ENCODE peak calls at places on chromosomes 3 and 15, in four cellular contexts. A is transverse colon, N is HepG2, E is K562. J is an unnamed sample.

GRCh38 chr3:32910954-32911353 is 40.5 kb upstream of the CCR4 start:
- DNase-seq in A (no peak), N (no peak), E (no peak), J (no peak)

GRCh38 chr3:29324180-29324651 is 43.3 kb downstream of the RBMS3 start:
- DNase-seq in A (peak), N (no peak), E (no peak), J (peak)

GRCh38 chr3:11629716-11630115 is 14.0 kb downstream of the VGLL4 start:
- DNase-seq in A (no peak), N (no peak), E (no peak), J (no peak)

GRCh38 chr3:122085666-122086065 is 30.5 kb downstream of the CD86 start:
- DNase-seq in A (no peak), N (no peak), E (no peak), J (no peak)

GRCh38 chr15:99431661-99432091 is 134.1 kb upstream of the MEF2A start:
- DNase-seq in A (peak), N (no peak), E (no peak), J (no peak)

GRCh38 chr3:19029837-19030835 is 118.2 kb upstream of the KCNH8 start:
- DNase-seq in A (no peak), N (no peak), E (no peak), J (no peak)

GRCh38 chr3:58586776-58587192 is 9.6 kb upstream of the FAM107A start:
- DNase-seq in A (no peak), N (no peak), E (no peak), J (no peak)

GRCh38 chr3:125266976-125267375 is 54.4 kb upstream of the SLC12A8 start:
- DNase-seq in A (no peak), N (no peak), E (no peak), J (no peak)

GRCh38 chr3:179809639-179810038 is 156.8 kb downstream of the USP13 start:
- DNase-seq in A (no peak), N (no peak), E (no peak), J (no peak)

GRCh38 chr15:69225355-69226027 is 65.1 kb downstream of the GLCE start:
- DNase-seq in A (no peak), N (peak), E (no peak), J (no peak)

GRCh38 chr3:14514323-14514720 is 25.8 kb downstream of the GRIP2 start:
- DNase-seq in A (no peak), N (no peak), E (no peak), J (no peak)

GRCh38 chr15:58241872-58242271 is 103.7 kb downstream of the AQP9 start:
- DNase-seq in A (no peak), N (no peak), E (no peak), J (no peak)

GRCh38 chr15:79339588-79340314 is 28.8 kb downstream of the TMED3 start:
- DNase-seq in A (no peak), N (peak), E (peak), J (no peak)

GRCh38 chr3:169699536-169700050 is 36.1 kb upstream of the MECOM start:
- DNase-seq in A (no peak), N (peak), E (no peak), J (no peak)

GRCh38 chr15:92074646-92075045 is 221.1 kb downstream of the SLCO3A1 start:
- DNase-seq in A (no peak), N (no peak), E (no peak), J (no peak)

GRCh38 chr3:95911767-95912166 is 902.6 kb upstream of the EPHA6 start:
- DNase-seq in A (no peak), N (no peak), E (no peak), J (no peak)

GRCh38 chr15:77983091-77983707 is 94.3 kb downstream of the TBC1D2B start:
- DNase-seq in A (no peak), N (peak), E (no peak), J (no peak)

GRCh38 chr3:12964713-12965612 is 108.3 kb downstream of the IQSEC1 start:
- DNase-seq in A (no peak), N (peak), E (no peak), J (no peak)

GRCh38 chr15:57356636-57357035 is 19.7 kb upstream of the CGNL1 start:
- DNase-seq in A (no peak), N (peak), E (no peak), J (no peak)

GRCh38 chr3:194075802-194076460 is 60.0 kb upstream of the HES1 start:
- DNase-seq in A (no peak), N (peak), E (no peak), J (peak)

GRCh38 chr3:38455639-38456430 is 2.1 kb downstream of the ACVR2B start:
- DNase-seq in A (no peak), N (no peak), E (no peak), J (no peak)

GRCh38 chr15:70299931-70300858 is 202.5 kb upstream of the TLE3 start:
- DNase-seq in A (peak), N (no peak), E (no peak), J (peak)

GRCh38 chr3:38334142-38334541 is 12.4 kb upstream of the XYLB start:
- DNase-seq in A (no peak), N (no peak), E (no peak), J (no peak)

GRCh38 chr15:88066758-88067157 is 189.8 kb downstream of the NTRK3 start:
- DNase-seq in A (no peak), N (no peak), E (no peak), J (no peak)

GRCh38 chr3:66322436-66322835 is 101.6 kb downstream of the SLC25A26 start:
- DNase-seq in A (no peak), N (no peak), E (no peak), J (no peak)

GRCh38 chr15:96687388-96688107 is 357.0 kb downstream of the NR2F2 start:
- DNase-seq in A (no peak), N (no peak), E (no peak), J (no peak)

GRCh38 chr15:84656972-84657371 is 1.0 kb downstream of the NMB start:
- DNase-seq in A (no peak), N (no peak), E (no peak), J (no peak)

GRCh38 chr15:40379853-40380252 is 2.7 kb upstream of the KNSTRN start:
- DNase-seq in A (peak), N (peak), E (no peak), J (peak)

GRCh38 chr3:40639006-40639405 is 114.2 kb downstream of the ZNF621 start:
- DNase-seq in A (no peak), N (no peak), E (no peak), J (no peak)

GRCh38 chr3:3127432-3128010 is 781 bp downstream of the TRNT1 start:
- DNase-seq in A (no peak), N (peak), E (peak), J (no peak)

GRCh38 chr3:13612829-13613228 is 63.9 kb downstream of the FBLN2 start:
- DNase-seq in A (no peak), N (peak), E (peak), J (no peak)

GRCh38 chr15:92375057-92375456 is 18.6 kb upstream of the ST8SIA2 start:
- DNase-seq in A (no peak), N (no peak), E (no peak), J (no peak)

GRCh38 chr3:32226875-32227500 is 11.5 kb upstream of the CMTM8 start:
- DNase-seq in A (no peak), N (no peak), E (no peak), J (no peak)

GRCh38 chr15:35944945-35945344 is 399.0 kb upstream of the DPH6 start:
- DNase-seq in A (no peak), N (no peak), E (no peak), J (no peak)

GRCh38 chr3:36991923-36992805 is 767 bp downstream of the EPM2AIP1 start:
- DNase-seq in A (peak), N (peak), E (no peak), J (no peak)

GRCh38 chr15:81480645-81481053 is 106.6 kb upstream of the TMC3 start:
- DNase-seq in A (no peak), N (peak), E (peak), J (no peak)

DNA sequence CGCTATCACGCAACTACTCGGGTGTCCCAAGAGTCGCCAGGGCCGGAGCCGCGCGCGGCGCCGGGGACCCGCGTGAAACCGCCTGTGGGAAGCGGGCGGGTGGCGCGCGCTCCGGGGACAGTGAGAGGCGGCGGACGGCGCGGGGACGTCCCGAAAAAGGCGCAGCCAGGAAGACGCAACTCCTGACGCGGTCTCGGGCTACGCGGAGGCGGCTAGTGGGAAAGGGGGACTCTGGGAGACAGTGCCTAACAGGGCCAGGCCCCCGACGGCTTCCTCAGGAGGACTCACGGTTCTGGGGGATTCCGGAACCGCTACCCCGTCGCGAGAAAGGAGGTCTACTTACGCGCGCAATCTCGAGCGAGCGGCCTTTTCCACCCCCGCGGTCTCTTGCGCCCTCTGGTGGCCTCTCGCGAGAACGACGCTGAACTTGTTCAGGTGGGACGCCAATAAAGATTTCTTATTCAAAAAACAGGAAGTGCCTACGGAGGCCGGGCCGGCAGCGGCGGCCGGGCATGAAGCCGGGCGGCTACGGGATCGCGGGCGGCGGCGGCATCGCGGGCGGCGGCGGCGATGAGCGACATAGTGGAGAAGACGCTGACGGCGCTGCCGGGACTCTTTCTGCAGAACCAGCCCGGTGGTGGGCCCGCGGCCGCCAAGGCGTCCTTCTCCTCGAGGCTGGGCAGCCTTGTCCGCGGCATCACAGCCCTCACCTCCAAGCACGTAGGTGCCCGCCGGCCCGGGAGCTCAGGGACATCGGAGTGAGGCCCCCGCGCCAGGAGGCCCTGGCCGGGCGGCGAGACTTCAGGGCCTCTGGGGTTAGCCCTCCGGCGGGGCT is at the start of gene AP4E1:
- DNase-seq in A (peak), N (peak), E (peak), J (peak)
- TF ChIP-seq EP300 in A (peak), N (peak), E (peak), J (no peak)

GRCh38 chr3:98522538-98523281 is at the start of gene CLDND1:
- DNase-seq in A (peak), N (peak), E (peak), J (peak)
- TF ChIP-seq EP300 in A (no peak), N (no peak), E (no peak), J (no peak)

GRCh38 chr3:46006243-46006642 is 10.6 kb upstream of the FYCO1 start:
- DNase-seq in A (no peak), N (no peak), E (no peak), J (no peak)

GRCh38 chr3:46006646-46007045 is 11.0 kb upstream of the FYCO1 start:
- DNase-seq in A (no peak), N (no peak), E (no peak), J (no peak)

GRCh38 chr3:46010519-46011113 is 15.0 kb upstream of the FYCO1 start:
- DNase-seq in A (no peak), N (no peak), E (no peak), J (no peak)

GRCh38 chr3:46008058-46008457 is 12.4 kb upstream of the FYCO1 start:
- DNase-seq in A (no peak), N (no peak), E (no peak), J (no peak)

GRCh38 chr3:46007280-46007679 is 11.7 kb upstream of the FYCO1 start:
- DNase-seq in A (no peak), N (no peak), E (no peak), J (no peak)
- TF ChIP-seq EP300 in A (no peak), N (no peak), E (no peak), J (no peak)

DNA sequence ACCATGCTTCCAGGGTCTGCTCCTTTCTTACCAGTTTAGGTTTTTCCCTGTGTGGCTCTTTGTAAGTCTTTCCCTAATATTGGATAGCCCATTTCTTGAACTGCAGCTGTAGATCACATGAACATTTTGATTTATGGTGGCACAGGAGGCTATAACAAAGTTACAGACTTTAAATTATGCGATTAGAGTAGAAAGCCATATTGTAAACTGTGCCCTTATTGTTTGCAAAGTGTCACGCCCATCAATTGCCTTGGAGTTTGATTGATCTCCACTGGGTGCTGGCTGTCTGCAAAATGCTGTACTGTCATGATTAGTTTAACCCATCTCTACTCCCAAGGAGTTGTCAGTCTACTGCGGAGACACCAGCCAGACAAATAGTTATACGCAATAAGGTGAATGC is 110.3 kb downstream of the CACNA2D3 start:
- DNase-seq in A (peak), N (no peak), E (no peak), J (no peak)
- TF ChIP-seq EP300 in A (no peak), N (no peak), E (no peak), J (no peak)

GRCh38 chr15:22262613-22263020 is 182.3 kb downstream of the OR4M2 start:
- DNase-seq in A (peak), N (no peak), E (no peak), J (no peak)

GRCh38 chr15:22259881-22260421 is 179.6 kb downstream of the OR4M2 start:
- DNase-seq in A (no peak), N (no peak), E (no peak), J (no peak)

GRCh38 chr15:22257668-22258401 is 177.5 kb downstream of the OR4M2 start:
- DNase-seq in A (no peak), N (no peak), E (no peak), J (no peak)

GRCh38 chr15:22257047-22257667 is 176.8 kb downstream of the OR4M2 start:
- DNase-seq in A (no peak), N (no peak), E (no peak), J (no peak)

DNA sequence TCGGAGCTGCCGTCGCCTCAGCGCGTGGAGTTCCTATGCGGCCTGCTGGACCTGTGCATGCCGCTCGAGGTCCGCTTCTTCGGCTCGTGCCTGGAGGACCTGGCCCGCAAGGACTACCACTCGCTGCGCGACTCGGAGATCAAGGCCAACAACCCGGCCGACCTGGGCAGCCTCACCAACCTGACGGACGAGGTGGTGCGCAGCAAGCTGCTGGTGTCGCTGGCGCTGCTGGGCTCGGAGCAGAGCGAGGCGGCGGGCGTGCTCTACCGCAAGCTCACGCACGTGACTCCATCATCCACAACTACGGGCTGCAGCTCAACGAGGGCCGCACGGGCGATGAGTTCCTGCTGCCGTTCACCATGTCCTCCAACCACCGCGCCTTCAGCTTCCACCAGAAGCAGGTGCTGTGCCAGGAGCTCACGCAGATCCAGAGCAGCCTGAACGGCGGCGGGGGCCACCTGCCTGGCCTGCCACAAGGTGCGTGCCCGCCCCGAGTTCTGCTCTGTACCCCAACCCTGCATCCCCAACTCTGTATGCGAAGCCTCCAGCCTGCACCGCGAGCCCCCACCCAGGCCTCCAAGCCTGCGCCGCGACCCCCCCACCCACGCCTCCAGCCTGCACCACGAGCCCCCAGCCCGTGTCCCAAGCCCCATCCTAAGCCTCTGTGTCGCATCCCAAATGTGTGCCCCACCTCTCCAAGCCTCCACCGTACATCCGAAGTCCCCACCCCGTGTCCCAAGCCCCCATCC is 178.2 kb downstream of the OR4M2 start:
- DNase-seq in A (no peak), N (no peak), E (no peak), J (no peak)
- TF ChIP-seq EP300 in A (no peak), N (no peak), E (no peak), J (no peak)

J was measured in stomach.